ENCODE peak calls at places on chromosomes 11 and 22, in four cellular contexts. V, I, D and P are unnamed samples.

GRCh38 chr11:64339754-64340408 is at the start of gene CCDC88B:
- DNase-seq in V (no peak), I (no peak), D (no peak), P (no peak)

GRCh38 chr11:78535920-78536319 is 38.7 kb downstream of the NARS2 start:
- DNase-seq in V (no peak), I (no peak), D (no peak), P (no peak)

GRCh38 chr11:130434521-130435223 is 6.3 kb upstream of the ADAMTS8 start:
- DNase-seq in V (peak; percentile 44), I (peak; percentile 80), D (no peak), P (peak; percentile 63)

GRCh38 chr11:46492540-46492939 is 101.0 kb upstream of the CHRM4 start:
- DNase-seq in V (no peak), I (no peak), D (no peak), P (no peak)

GRCh38 chr11:120127236-120127635 is 10.7 kb downstream of the TRIM29 start:
- DNase-seq in V (no peak), I (no peak), D (no peak), P (no peak)

GRCh38 chr11:121336279-121336947 is 43.8 kb downstream of the SC5D start:
- DNase-seq in V (no peak), I (no peak), D (no peak), P (no peak)

GRCh38 chr11:114257621-114258558 is 38.3 kb upstream of the NNMT start:
- DNase-seq in V (no peak), I (no peak), D (no peak), P (peak; percentile 64)

GRCh38 chr11:45556851-45557707 is 108.3 kb downstream of the CHST1 start:
- DNase-seq in V (no peak), I (peak; percentile 20), D (no peak), P (no peak)

GRCh38 chr11:81869337-81870065 is 864.2 kb downstream of the FAM181B start:
- DNase-seq in V (peak; percentile 99), I (no peak), D (no peak), P (no peak)

GRCh38 chr11:19241260-19242183 is 777 bp upstream of the E2F8 start:
- DNase-seq in V (no peak), I (peak; percentile 73), D (no peak), P (no peak)

GRCh38 chr11:36102868-36103267 is 159.0 kb downstream of the LDLRAD3 start:
- DNase-seq in V (no peak), I (no peak), D (no peak), P (no peak)

GRCh38 chr11:73265853-73266643 is 6.1 kb upstream of the P2RY6 start:
- DNase-seq in V (no peak), I (no peak), D (no peak), P (no peak)

GRCh38 chr11:34886609-34887008 is 29.6 kb downstream of the APIP start:
- DNase-seq in V (no peak), I (no peak), D (no peak), P (peak; percentile 28)

GRCh38 chr22:47303161-47303890 is 540.9 kb downstream of the TBC1D22A start:
- DNase-seq in V (no peak), I (no peak), D (no peak), P (no peak)

GRCh38 chr11:68043349-68044144 is 4.7 kb downstream of the TCIRG1 start:
- DNase-seq in V (no peak), I (peak; percentile 95), D (no peak), P (no peak)

GRCh38 chr22:50473855-50474671 is 772 bp downstream of the SBF1 start:
- DNase-seq in V (no peak), I (peak; percentile 24), D (no peak), P (no peak)

GRCh38 chr22:35900483-35901168 is 128.0 kb downstream of the RBFOX2 start:
- DNase-seq in V (no peak), I (no peak), D (no peak), P (no peak)

GRCh38 chr11:134792044-134792443 is 380.0 kb upstream of the B3GAT1 start:
- DNase-seq in V (no peak), I (no peak), D (no peak), P (no peak)

GRCh38 chr11:77154381-77155081 is 26.5 kb downstream of the MYO7A start:
- DNase-seq in V (no peak), I (no peak), D (no peak), P (no peak)

GRCh38 chr22:23070418-23071162 is at the start of gene GNAZ:
- DNase-seq in V (no peak), I (no peak), D (no peak), P (no peak)

GRCh38 chr22:23705358-23705757 is 14.5 kb downstream of the RGL4 start:
- DNase-seq in V (no peak), I (no peak), D (no peak), P (no peak)

GRCh38 chr11:15258433-15259350 is 144.0 kb downstream of the INSC start:
- DNase-seq in V (no peak), I (peak; percentile 6), D (no peak), P (peak; percentile 62)

GRCh38 chr11:12771875-12772274 is 97.7 kb downstream of the TEAD1 start:
- DNase-seq in V (no peak), I (no peak), D (no peak), P (no peak)

GRCh38 chr11:11969380-11970215 is 38.8 kb downstream of the DKK3 start:
- DNase-seq in V (no peak), I (no peak), D (no peak), P (no peak)

GRCh38 chr11:69718147-69718546 is 14.3 kb upstream of the FGF19 start:
- DNase-seq in V (no peak), I (peak; percentile 58), D (peak; percentile 77), P (peak; percentile 30)

GRCh38 chr11:64665381-64665780 is 57.6 kb downstream of the NRXN2 start:
- DNase-seq in V (no peak), I (peak; percentile 69), D (no peak), P (no peak)

GRCh38 chr11:117823294-117823940 is 1.1 kb downstream of the FXYD2 start:
- DNase-seq in V (no peak), I (peak; percentile 21), D (no peak), P (no peak)

GRCh38 chr11:33135216-33135615 is 26.1 kb downstream of the CSTF3 start:
- DNase-seq in V (no peak), I (no peak), D (no peak), P (no peak)

GRCh38 chr11:35683728-35684339 is 21.3 kb downstream of the TRIM44 start:
- DNase-seq in V (no peak), I (no peak), D (no peak), P (no peak)

GRCh38 chr11:118705111-118705741 is 25.8 kb upstream of the TREH start:
- DNase-seq in V (no peak), I (no peak), D (no peak), P (no peak)

GRCh38 chr22:50343541-50343935 is 411 bp downstream of the PPP6R2 start:
- DNase-seq in V (no peak), I (no peak), D (no peak), P (no peak)

GRCh38 chr11:93775289-93775688 is 8.8 kb upstream of the MED17 start:
- DNase-seq in V (no peak), I (peak; percentile 44), D (no peak), P (peak; percentile 21)

GRCh38 chr22:37282385-37282677 is at the start of gene CYTH4:
- DNase-seq in V (no peak), I (peak; percentile 44), D (no peak), P (no peak)

GRCh38 chr22:37283393-37283937 is 1.2 kb downstream of the CYTH4 start:
- DNase-seq in V (no peak), I (no peak), D (no peak), P (no peak)

GRCh38 chr22:37285937-37286336 is 3.6 kb downstream of the CYTH4 start:
- DNase-seq in V (no peak), I (no peak), D (no peak), P (no peak)

GRCh38 chr22:37284126-37284806 is 2.0 kb downstream of the CYTH4 start:
- DNase-seq in V (no peak), I (no peak), D (no peak), P (no peak)

GRCh38 chr22:37284807-37285355 is 2.6 kb downstream of the CYTH4 start:
- DNase-seq in V (peak; percentile 68), I (no peak), D (no peak), P (no peak)
- TF ChIP-seq HDAC6 in V (no peak), I (no peak), D (no peak), P (no peak)

GRCh38 chr22:45885171-45885840 is 91.7 kb downstream of the WNT7B start:
- DNase-seq in V (no peak), I (no peak), D (no peak), P (no peak)

GRCh38 chr22:45887202-45888131 is 89.5 kb downstream of the WNT7B start:
- DNase-seq in V (no peak), I (no peak), D (no peak), P (no peak)

GRCh38 chr22:45886502-45886901 is 90.5 kb downstream of the WNT7B start:
- DNase-seq in V (no peak), I (no peak), D (no peak), P (no peak)

GRCh38 chr22:45884201-45885067 is 92.5 kb downstream of the WNT7B start:
- DNase-seq in V (no peak), I (no peak), D (no peak), P (no peak)

GRCh38 chr22:45885941-45886395 is 91.0 kb downstream of the WNT7B start:
- DNase-seq in V (no peak), I (no peak), D (no peak), P (peak; percentile 25)
- TF ChIP-seq HDAC6 in V (no peak), I (no peak), D (no peak), P (no peak)

GRCh38 chr11:125992893-125993292 is 47.0 kb downstream of the VSIG10L2 start:
- DNase-seq in V (no peak), I (no peak), D (no peak), P (no peak)
- TF ChIP-seq HDAC6 in V (no peak), I (no peak), D (no peak), P (no peak)

DNA sequence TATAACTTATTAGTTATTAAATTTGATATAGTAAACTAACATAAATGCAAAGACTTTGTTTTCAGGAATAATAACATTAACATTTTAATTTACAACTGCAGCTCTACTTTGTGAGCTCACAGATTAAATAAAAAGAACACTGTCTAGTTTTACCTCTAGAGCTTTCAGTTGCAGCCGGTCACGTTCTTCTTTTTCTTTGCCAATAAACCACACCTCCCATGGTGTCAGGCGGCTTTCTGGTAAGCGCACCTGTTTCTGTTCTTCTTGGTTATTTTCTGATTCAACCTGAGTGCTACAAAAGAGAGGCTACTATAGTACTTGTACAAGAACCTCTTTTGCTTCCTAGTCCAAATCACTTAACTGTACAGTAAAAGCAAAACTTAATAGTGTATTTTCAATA is 5.8 kb downstream of the CCDC34 start:
- DNase-seq in V (no peak), I (no peak), D (no peak), P (no peak)
- TF ChIP-seq HDAC6 in V (no peak), I (no peak), D (no peak), P (no peak)